ENCODE peak calls at places on chromosomes 12 and 14, in four cellular contexts. O, Y, P and M are unnamed samples.

GRCh38 chr12:55716582-55717396 is 943 bp downstream of the BLOC1S1 start:
- DNase-seq in P (no peak), Y (no peak), O (no peak), M (peak; percentile 10)

GRCh38 chr14:87503711-87504110 is 489.3 kb downstream of the GALC start:
- DNase-seq in Y (no peak), O (no peak), P (no peak), M (no peak)

GRCh38 chr12:15629108-15629507 is 160.1 kb downstream of the EPS8 start:
- DNase-seq in O (no peak), Y (peak; percentile 15), P (peak; percentile 69), M (no peak)

GRCh38 chr14:51487848-51488247 is 163.9 kb upstream of the FRMD6 start:
- DNase-seq in Y (no peak), O (no peak), P (no peak), M (no peak)

GRCh38 chr12:21471294-21471693 is 30.1 kb downstream of the RECQL start:
- DNase-seq in O (no peak), P (no peak), Y (no peak), M (no peak)

GRCh38 chr12:63989301-63989845 is 144.9 kb downstream of the SRGAP1 start:
- DNase-seq in P (no peak), Y (no peak), O (no peak), M (no peak)

GRCh38 chr12:54394281-54394719 is 9.8 kb upstream of the ZNF385A start:
- DNase-seq in Y (no peak), P (no peak), O (no peak), M (peak; percentile 71)

GRCh38 chr14:31000629-31001338 is 24.7 kb upstream of the AP4S1 start:
- DNase-seq in P (no peak), O (no peak), Y (no peak), M (no peak)

GRCh38 chr12:66119229-66119869 is 11.2 kb downstream of the LLPH start:
- DNase-seq in O (no peak), P (no peak), Y (no peak), M (no peak)

GRCh38 chr12:101670007-101670671 is 27.3 kb upstream of the CHPT1 start:
- DNase-seq in O (no peak), P (no peak), Y (peak; percentile 24), M (no peak)

GRCh38 chr12:124466200-124467128 is 100.9 kb downstream of the NCOR2 start:
- DNase-seq in P (no peak), O (peak; percentile 74), Y (peak; percentile 88), M (no peak)

GRCh38 chr14:77791225-77791600 is 8.7 kb upstream of the ADCK1 start:
- DNase-seq in P (no peak), Y (no peak), O (no peak), M (no peak)

GRCh38 chr12:103947871-103948555 is 17.7 kb upstream of the TDG start:
- DNase-seq in Y (no peak), O (no peak), P (no peak), M (no peak)

GRCh38 chr12:127810026-127810425 is 456.9 kb upstream of the TMEM132C start:
- DNase-seq in O (no peak), Y (no peak), P (no peak), M (no peak)

GRCh38 chr14:65006251-65006721 is 19.6 kb downstream of the FNTB start:
- DNase-seq in O (no peak), P (no peak), Y (no peak), M (no peak)

GRCh38 chr12:56487448-56488040 is 417 bp downstream of the GLS2 start:
- DNase-seq in P (no peak), Y (peak; percentile 36), O (peak; percentile 68), M (peak; percentile 48)

GRCh38 chr12:105205322-105206048 is 30.5 kb downstream of the APPL2 start:
- DNase-seq in P (no peak), Y (no peak), O (no peak), M (no peak)

GRCh38 chr12:67386869-67387570 is 117.9 kb downstream of the CAND1 start:
- DNase-seq in O (no peak), P (no peak), Y (no peak), M (no peak)

GRCh38 chr12:75708829-75709228 is 197.4 kb upstream of the KRR1 start:
- DNase-seq in P (no peak), Y (no peak), O (no peak), M (no peak)

GRCh38 chr14:65961004-65961403 is 525.2 kb upstream of the CCDC196 start:
- DNase-seq in O (peak; percentile 60), Y (peak; percentile 55), P (no peak), M (peak; percentile 82)

GRCh38 chr12:52613363-52614030 is 4.9 kb downstream of the KRT73 start:
- DNase-seq in P (no peak), Y (no peak), O (no peak), M (no peak)

GRCh38 chr14:61628192-61628591 is 67.1 kb upstream of the HIF1A start:
- DNase-seq in O (no peak), P (no peak), Y (no peak), M (peak; percentile 71)

GRCh38 chr12:20830456-20830855 is 20.0 kb downstream of the SLCO1B3 start:
- DNase-seq in O (no peak), Y (no peak), P (no peak), M (no peak)

GRCh38 chr14:24435192-24435810 is 5.5 kb downstream of the KHNYN start:
- DNase-seq in Y (no peak), P (no peak), O (no peak), M (no peak)

GRCh38 chr12:49027846-49028245 is 9.3 kb upstream of the PRKAG1 start:
- DNase-seq in P (no peak), Y (no peak), O (no peak), M (no peak)

GRCh38 chr14:69002069-69002468 is 23.0 kb upstream of the ACTN1 start:
- DNase-seq in O (no peak), Y (no peak), P (no peak), M (no peak)
- TF ChIP-seq CTCF in O (peak; percentile 36), Y (no peak), P (no peak), M (no peak)

DNA sequence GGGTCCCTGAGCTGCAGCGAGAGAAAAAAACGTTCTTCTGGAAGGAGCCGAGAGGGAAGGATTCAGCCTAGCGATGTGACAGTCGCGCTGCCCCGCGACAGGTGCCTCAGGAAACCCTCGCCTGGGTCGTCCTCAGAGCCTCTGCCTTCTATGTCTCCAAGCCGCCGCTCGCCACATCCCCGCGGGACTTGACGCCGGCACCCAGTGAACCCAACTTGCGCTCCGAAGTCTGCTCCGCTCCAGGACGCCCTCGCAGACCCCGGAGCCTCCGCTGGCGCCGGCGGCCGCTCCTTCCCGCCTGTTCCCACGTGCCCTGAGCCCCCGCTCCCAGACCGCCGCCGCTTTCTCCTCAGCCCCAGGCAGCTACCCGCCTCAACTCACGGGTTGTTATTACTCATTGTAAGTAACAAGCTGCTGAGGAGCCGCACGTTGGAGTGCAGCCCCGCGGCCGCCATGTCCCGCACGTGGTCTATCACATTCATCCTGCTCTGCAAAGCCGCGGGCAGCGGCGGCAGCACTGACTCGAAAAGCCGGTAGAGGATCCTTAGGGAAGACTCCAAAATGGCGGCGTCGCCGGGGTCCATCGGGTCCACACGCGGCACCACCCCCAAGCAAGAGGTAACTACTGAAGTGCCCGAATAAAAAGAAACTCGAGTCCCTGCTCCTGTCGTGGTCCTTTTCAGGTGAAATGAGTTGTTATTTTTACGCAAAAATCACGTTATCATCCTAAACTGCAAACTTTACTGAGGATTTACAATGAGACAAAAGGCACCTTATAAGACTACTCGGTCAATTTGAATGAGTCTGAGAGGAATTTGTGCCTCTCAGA is at the start of gene ANAPC7:
- DNase-seq in Y (peak; percentile 93), O (peak; percentile 95), P (peak; percentile 74), M (peak; percentile 93)
- TF ChIP-seq CTCF in Y (no peak), O (no peak), P (no peak), M (no peak)

GRCh38 chr12:95351745-95352144 is 122.2 kb upstream of the METAP2 start:
- DNase-seq in P (no peak), O (no peak), Y (no peak), M (no peak)
- TF ChIP-seq CTCF in P (no peak), O (no peak), Y (no peak), M (no peak)

GRCh38 chr14:57962293-57962996 is 96.6 kb upstream of the SLC35F4 start:
- DNase-seq in O (no peak), P (no peak), Y (no peak), M (peak; percentile 45)
- TF ChIP-seq CTCF in O (no peak), P (no peak), Y (no peak), M (no peak)

GRCh38 chr12:8465597-8465996 is 9.8 kb downstream of the CLEC6A start:
- DNase-seq in Y (no peak), O (no peak), P (no peak), M (no peak)
- TF ChIP-seq CTCF in Y (no peak), O (no peak), P (no peak), M (no peak)

GRCh38 chr12:119301367-119301766 is 33.2 kb upstream of the CCDC60 start:
- DNase-seq in O (no peak), Y (no peak), P (no peak), M (no peak)

GRCh38 chr12:119302334-119303132 is 32.0 kb upstream of the CCDC60 start:
- DNase-seq in P (no peak), O (no peak), Y (no peak), M (peak; percentile 46)

GRCh38 chr12:119296535-119296934 is 38.0 kb upstream of the CCDC60 start:
- DNase-seq in O (no peak), P (no peak), Y (no peak), M (no peak)

GRCh38 chr12:119299130-119299529 is 35.4 kb upstream of the CCDC60 start:
- DNase-seq in P (no peak), Y (no peak), O (no peak), M (no peak)
- TF ChIP-seq CTCF in P (no peak), Y (no peak), O (no peak), M (no peak)

DNA sequence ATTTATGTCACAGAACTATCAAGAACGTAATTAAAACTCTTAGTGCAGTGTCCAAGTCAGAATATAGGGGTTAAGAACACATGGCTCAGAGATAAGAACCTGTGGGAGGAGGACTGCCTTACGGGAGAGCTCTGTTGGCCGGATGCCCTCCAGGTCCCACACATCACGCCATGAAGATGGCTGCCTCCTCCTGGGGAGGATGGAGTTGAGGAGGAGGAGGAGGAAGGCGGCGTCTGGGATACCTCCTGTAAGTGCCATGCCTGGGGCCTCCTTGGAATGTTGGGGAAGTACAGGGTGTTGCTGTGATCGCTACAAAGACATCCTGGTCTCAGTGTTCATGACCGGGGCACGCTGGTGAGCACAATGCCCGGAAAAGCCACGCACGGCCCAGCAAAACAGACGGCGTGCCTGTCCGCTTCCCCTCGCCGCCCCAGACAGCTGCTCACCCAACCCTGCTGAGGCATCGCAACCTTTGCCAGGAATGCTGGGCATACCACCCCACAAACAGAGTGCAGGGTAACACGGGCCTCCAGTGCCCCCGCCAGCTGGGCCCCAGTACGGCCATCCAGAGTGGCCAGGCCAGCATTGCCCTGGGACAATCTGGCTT is 28.7 kb upstream of the CD9 start:
- DNase-seq in O (peak; percentile 66), P (no peak), Y (no peak), M (no peak)
- TF ChIP-seq CTCF in O (peak; percentile 32), P (no peak), Y (no peak), M (no peak)

DNA sequence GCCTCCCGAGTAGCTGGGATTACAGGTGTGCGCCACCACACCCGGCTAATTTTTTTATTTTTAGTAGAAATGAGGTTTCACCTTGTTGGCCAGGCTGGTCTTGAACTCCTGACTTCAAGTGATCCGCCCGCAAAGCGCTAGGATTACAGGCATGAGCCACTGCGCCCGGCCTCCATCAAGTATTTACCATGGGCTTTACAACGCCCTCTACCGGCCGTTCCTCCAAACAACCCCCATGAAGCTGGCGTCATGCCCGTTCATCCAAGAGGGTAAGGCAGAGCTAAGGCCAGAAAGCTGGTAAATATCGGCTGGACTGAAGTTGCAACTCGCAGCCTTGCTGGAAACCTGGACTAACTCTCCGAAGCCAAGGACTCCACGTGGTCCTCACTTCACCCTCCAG is 41.6 kb downstream of the RNF34 start:
- DNase-seq in O (no peak), P (no peak), Y (no peak), M (no peak)
- TF ChIP-seq CTCF in O (no peak), P (no peak), Y (no peak), M (no peak)